ENCODE peak calls at places on chromosomes 4 and X, in four cellular contexts. Z, V, U and J are unnamed samples.

GRCh38 chr4:184255917-184256642 is 38.4 kb upstream of the ENPP6 start:
- DNase-seq in Z (no peak), U (no peak), V (no peak), J (no peak)

GRCh38 chr4:10611673-10612072 is 72.9 kb downstream of the CLNK start:
- DNase-seq in U (no peak), V (no peak), Z (no peak), J (no peak)

GRCh38 chrX:19705196-19705769 is 182.1 kb downstream of the SH3KBP1 start:
- DNase-seq in V (no peak), Z (no peak), U (no peak), J (no peak)

GRCh38 chr4:155042014-155042413 is 166.4 kb upstream of the NPY2R start:
- DNase-seq in V (no peak), Z (no peak), U (no peak), J (no peak)

GRCh38 chr4:10677796-10678497 is 6.6 kb downstream of the CLNK start:
- DNase-seq in V (no peak), Z (no peak), U (no peak), J (no peak)

GRCh38 chrX:139739138-139739537 is 31.2 kb upstream of the MCF2 start:
- DNase-seq in U (no peak), V (no peak), Z (no peak), J (no peak)

GRCh38 chr4:8644966-8645752 is 52.6 kb downstream of the CPZ start:
- DNase-seq in Z (no peak), V (no peak), U (no peak), J (no peak)

GRCh38 chrX:106718709-106719108 is 7.8 kb upstream of the RNF128 start:
- DNase-seq in Z (no peak), U (no peak), V (peak), J (no peak)

GRCh38 chr4:166459616-166460015 is 586.6 kb downstream of the TLL1 start:
- DNase-seq in U (no peak), V (no peak), Z (no peak), J (no peak)

GRCh38 chr4:48340276-48340904 is 939 bp upstream of the SLAIN2 start:
- DNase-seq in Z (no peak), U (peak), V (no peak), J (peak)

GRCh38 chr4:31788676-31789075 is 1068.5 kb downstream of the PCDH7 start:
- DNase-seq in V (no peak), U (no peak), Z (no peak), J (no peak)

GRCh38 chrX:86295293-86295692 is 147.0 kb downstream of the DACH2 start:
- DNase-seq in V (no peak), U (no peak), Z (no peak), J (no peak)

GRCh38 chr4:109947457-109947856 is 34.8 kb downstream of the EGF start:
- DNase-seq in V (no peak), U (no peak), Z (no peak), J (no peak)

GRCh38 chr4:140281828-140282227 is 91.6 kb upstream of the SCOC start:
- DNase-seq in Z (no peak), V (no peak), U (no peak), J (no peak)

GRCh38 chr4:48575964-48576363 is 85.9 kb downstream of the ZAR1 start:
- DNase-seq in Z (no peak), V (no peak), U (no peak), J (no peak)

GRCh38 chr4:20684852-20685763 is 15.2 kb upstream of the PACRGL start:
- DNase-seq in V (no peak), Z (no peak), U (peak), J (peak)

GRCh38 chrX:24934279-24934678 is 81.5 kb downstream of the ARX start:
- DNase-seq in U (no peak), Z (no peak), V (no peak), J (no peak)

GRCh38 chr4:84917087-84917821 is 49.2 kb downstream of the WDFY3 start:
- DNase-seq in Z (no peak), U (no peak), V (no peak), J (no peak)

GRCh38 chr4:4869380-4869723 is 9.9 kb downstream of the MSX1 start:
- DNase-seq in Z (no peak), U (no peak), V (no peak), J (no peak)

GRCh38 chrX:107700802-107701201 is 72.5 kb downstream of the PRPS1 start:
- DNase-seq in Z (no peak), V (no peak), U (no peak), J (no peak)

GRCh38 chrX:1387141-1387776 is 4.7 kb downstream of the SLC25A6 start:
- DNase-seq in Z (peak), U (no peak), V (no peak), J (no peak)

GRCh38 chrX:108735087-108735679 is 1.2 kb downstream of the IRS4 start:
- DNase-seq in V (no peak), Z (peak), U (no peak), J (peak)

GRCh38 chr4:118834960-118835895 is 698 bp downstream of the SEC24D start:
- DNase-seq in V (peak), Z (peak), U (peak), J (peak)

GRCh38 chr4:81465668-81466357 is 5.9 kb downstream of the RASGEF1B start:
- DNase-seq in V (no peak), U (no peak), Z (no peak), J (no peak)

GRCh38 chr4:184343400-184344177 is 125.9 kb upstream of the ENPP6 start:
- DNase-seq in Z (peak), U (peak), V (peak), J (peak)

GRCh38 chr4:168451331-168451730 is 29.0 kb downstream of the DDX60L start:
- DNase-seq in V (no peak), U (no peak), Z (no peak), J (no peak)

GRCh38 chr4:8219236-8219635 is 20.1 kb downstream of the SH3TC1 start:
- DNase-seq in V (no peak), U (no peak), Z (no peak), J (no peak)

GRCh38 chr4:182242793-182243192 is 409 bp upstream of the TENM3 start:
- DNase-seq in Z (no peak), V (no peak), U (no peak), J (no peak)

GRCh38 chrX:37746268-37746931 is 33.5 kb upstream of the CYBB start:
- DNase-seq in V (no peak), Z (no peak), U (no peak), J (no peak)

GRCh38 chrX:129593137-129593536 is 53.1 kb downstream of the OCRL start:
- DNase-seq in V (no peak), U (peak), Z (no peak), J (no peak)

GRCh38 chr4:118803253-118803652 is 32.7 kb downstream of the SEC24D start:
- DNase-seq in Z (no peak), V (no peak), U (no peak), J (no peak)

GRCh38 chrX:132226169-132226568 is 6.9 kb upstream of the RAP2C start:
- DNase-seq in U (no peak), Z (no peak), V (no peak), J (no peak)

GRCh38 chr4:185335579-185335978 is 60.1 kb downstream of the LRP2BP start:
- DNase-seq in U (no peak), Z (no peak), V (no peak), J (no peak)

GRCh38 chrX:13364230-13364629 is 44.4 kb upstream of the ATXN3L start:
- DNase-seq in U (no peak), V (no peak), Z (no peak), J (no peak)

GRCh38 chrX:150934453-150934852 is 36.0 kb upstream of the CD99L2 start:
- DNase-seq in U (no peak), Z (peak), V (no peak), J (no peak)

GRCh38 chr4:153645183-153645582 is 38.9 kb upstream of the TLR2 start:
- DNase-seq in V (no peak), Z (peak), U (no peak), J (no peak)

GRCh38 chr4:168569066-168569908 is 72.4 kb downstream of the PALLD start:
- DNase-seq in V (peak), U (peak), Z (no peak), J (peak)

GRCh38 chr4:107578321-107578720 is 141.7 kb downstream of the PAPSS1 start:
- DNase-seq in V (no peak), U (no peak), Z (no peak), J (no peak)

GRCh38 chr4:156968479-156968984 is 3.1 kb downstream of the PDGFC start:
- DNase-seq in V (peak), U (peak), Z (peak), J (peak)
- TF ChIP-seq ELF4 in V (no peak), U (no peak), Z (no peak), J (no peak)

DNA sequence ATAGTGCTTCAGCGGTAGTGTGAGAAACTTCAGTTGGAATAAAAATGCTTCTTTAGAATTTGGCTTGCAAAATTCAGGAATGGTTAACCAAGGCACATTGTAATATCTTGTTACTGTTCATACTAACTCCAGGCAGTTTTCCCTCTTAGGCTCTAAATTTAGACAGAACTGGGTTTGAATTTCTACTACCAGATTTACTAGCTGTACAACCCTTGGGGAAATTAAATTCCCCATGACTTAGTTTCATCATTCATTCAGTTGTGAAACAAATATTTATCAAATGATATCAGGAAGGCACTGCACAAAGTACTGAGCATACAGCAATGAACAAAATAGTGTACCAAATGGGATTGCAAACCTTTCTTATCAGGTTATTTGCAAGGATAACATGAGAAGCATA is 135.0 kb upstream of the IL15 start:
- DNase-seq in U (no peak), V (no peak), Z (no peak), J (no peak)
- TF ChIP-seq ELF4 in U (no peak), V (no peak), Z (no peak), J (no peak)

DNA sequence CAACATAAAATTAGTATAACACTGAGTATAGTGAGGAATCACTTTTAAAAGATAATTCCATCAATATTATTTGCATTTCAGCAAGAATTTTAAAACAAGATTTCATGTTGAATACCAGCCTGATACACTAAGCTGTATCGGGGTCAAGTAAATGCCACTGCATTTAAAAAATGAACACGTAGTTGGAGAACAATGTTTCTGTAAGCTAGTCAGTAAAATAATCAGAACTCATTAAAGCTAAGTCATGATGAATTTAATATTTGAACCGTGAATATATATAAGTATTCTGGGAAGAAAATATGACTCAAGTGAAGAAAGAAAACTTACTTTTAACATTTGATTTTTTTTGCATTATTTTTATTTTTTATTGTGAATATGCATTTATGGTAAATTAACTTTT is 611.0 kb upstream of the PABPC4L start:
- DNase-seq in V (no peak), Z (no peak), U (no peak), J (no peak)
- TF ChIP-seq ELF4 in V (no peak), Z (no peak), U (no peak), J (no peak)

DNA sequence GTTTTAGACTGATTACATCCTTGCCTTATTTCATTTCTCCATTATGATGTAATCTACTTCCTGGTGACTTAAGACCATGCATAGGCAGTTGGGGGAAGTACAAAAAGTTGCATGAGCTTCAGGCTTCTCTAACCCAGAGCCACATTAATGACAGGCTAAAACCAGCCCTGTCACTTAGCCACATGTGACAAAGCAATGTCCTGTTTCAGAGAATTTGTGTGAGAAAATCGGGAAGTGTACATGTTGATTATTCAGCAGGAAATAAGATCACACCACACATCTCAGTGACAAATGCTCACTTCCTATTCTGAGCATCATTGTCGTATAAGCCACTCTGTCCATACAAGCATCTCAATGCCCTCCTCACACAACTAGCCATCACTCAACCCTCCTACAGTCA is 98.5 kb upstream of the MAGEB16 start:
- DNase-seq in U (no peak), Z (no peak), V (no peak), J (no peak)
- TF ChIP-seq ELF4 in U (no peak), Z (no peak), V (no peak), J (no peak)

DNA sequence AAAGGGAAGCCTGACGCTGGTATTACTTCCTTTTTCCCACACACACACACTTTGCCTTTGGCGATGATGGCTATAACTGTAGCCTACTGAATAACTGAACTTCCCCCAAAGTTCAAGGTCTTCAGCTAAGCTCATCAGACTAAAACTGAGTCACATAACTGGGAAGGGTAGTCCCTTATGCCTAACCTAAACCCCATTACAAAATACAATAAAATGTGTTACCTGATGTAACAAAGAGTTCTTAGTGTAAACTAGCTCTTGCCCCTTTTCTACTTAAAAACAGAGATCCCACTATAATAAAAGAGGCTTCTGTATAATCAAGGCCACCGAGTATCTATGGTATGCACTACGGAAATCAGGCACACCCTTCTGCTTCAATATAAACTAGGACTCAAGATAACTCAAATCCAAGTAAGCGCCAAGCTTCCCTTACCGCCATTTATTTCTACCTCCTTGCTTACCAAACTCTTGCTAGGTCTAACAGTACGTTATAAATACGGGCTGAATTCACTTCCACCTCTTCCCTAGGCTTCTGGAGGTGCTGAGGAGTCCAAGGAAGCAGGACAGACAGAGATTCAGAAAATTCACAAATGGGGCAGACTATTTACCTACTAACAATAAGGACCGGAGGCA is 2.4 kb downstream of the OTUD4 start:
- DNase-seq in V (peak), U (no peak), Z (no peak), J (no peak)
- TF ChIP-seq ELF4 in V (no peak), U (no peak), Z (no peak), J (no peak)

GRCh38 chr4:138047290-138047689 is 194.9 kb downstream of the SLC7A11 start:
- DNase-seq in V (no peak), U (no peak), Z (no peak), J (no peak)

GRCh38 chr4:138049350-138049749 is 192.8 kb downstream of the SLC7A11 start:
- DNase-seq in U (no peak), Z (no peak), V (no peak), J (no peak)

GRCh38 chr4:138050601-138051000 is 191.5 kb downstream of the SLC7A11 start:
- DNase-seq in V (no peak), Z (peak), U (no peak), J (no peak)

DNA sequence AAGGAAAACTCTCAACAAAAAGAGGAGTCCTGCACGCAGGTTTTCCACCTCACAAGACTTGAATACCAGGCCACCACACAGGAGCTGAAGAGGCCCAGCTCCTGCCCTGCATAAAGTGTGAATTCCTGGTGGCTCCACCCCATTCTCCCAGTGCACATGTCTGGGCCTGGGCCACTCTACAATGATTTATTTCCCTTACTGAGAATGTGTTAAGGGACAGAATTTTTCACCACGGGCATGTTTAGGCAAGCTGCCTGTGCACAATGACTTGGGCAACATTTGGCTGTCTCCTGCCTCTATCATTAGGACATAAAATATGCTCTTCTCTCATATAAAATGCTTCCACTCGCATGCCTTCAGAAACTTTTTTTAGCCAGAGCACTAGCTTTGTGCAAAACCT is 197.1 kb downstream of the SLC7A11 start:
- DNase-seq in U (no peak), Z (no peak), V (no peak), J (no peak)
- TF ChIP-seq ELF4 in U (no peak), Z (no peak), V (no peak), J (no peak)

DNA sequence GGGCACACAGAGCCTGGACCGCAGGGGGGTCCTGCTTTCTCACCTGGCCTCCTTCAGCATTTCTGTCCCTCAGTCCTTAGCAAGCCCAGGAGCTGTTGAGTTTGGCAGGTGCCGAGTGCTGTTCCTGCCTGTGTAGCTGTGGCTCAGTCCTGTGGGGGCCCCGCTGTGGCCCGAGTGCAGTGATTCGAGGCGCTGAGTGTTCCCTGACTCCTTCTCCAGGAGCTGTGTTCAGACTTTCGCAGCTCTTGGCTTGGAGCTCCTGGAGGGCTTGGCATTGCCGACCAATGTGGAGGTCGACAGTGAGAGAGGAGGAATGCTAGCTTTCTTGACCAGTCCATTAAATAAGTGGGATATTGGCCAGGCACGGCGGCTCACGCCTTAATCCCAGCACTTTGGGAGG is 50.1 kb upstream of the MSANTD1 start:
- DNase-seq in Z (no peak), V (no peak), U (no peak), J (no peak)
- TF ChIP-seq ELF4 in Z (no peak), V (no peak), U (no peak), J (no peak)

DNA sequence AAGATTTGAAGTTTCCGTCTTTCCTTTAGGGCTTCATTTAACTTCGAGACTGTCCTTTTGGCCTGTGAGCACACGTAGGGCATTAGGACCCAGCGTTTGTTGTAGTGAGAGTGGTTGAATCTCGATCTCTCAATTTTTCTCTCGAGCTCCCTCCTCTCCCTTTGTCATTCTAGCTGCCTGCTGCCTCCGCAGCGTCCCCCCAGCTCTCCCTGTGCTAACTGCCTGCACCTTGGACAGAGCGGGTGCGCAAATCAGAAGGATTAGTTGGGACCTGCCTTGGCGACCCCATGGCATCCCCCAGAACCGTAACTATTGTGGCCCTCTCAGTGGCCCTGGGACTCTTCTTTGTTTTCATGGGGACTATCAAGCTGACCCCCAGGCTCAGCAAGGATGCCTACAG is at the start of gene TMEM35A:
- DNase-seq in Z (peak), U (no peak), V (no peak), J (no peak)
- TF ChIP-seq ELF4 in Z (no peak), U (no peak), V (no peak), J (no peak)

DNA sequence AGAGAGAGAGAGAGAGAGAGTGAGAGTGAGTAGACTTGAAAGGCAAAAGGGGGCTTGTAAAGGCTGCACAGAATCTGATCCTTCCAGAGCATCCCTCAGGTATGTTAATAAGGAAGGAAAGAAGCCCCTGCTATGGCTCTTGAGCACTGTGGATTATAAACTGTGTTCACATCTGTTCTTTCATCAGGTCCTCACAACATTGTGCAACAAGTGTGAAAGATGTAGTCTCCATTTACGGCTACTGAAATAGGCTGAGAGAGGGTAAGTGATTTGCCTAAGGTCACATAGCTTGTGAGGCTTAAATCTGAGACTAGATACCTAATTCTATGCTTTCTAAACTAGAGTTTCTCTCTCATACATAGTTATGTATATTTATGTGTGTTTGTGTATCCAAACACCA is 15.2 kb upstream of the PGRMC2 start:
- DNase-seq in U (no peak), Z (no peak), V (no peak), J (no peak)
- TF ChIP-seq ELF4 in U (no peak), Z (no peak), V (no peak), J (no peak)

DNA sequence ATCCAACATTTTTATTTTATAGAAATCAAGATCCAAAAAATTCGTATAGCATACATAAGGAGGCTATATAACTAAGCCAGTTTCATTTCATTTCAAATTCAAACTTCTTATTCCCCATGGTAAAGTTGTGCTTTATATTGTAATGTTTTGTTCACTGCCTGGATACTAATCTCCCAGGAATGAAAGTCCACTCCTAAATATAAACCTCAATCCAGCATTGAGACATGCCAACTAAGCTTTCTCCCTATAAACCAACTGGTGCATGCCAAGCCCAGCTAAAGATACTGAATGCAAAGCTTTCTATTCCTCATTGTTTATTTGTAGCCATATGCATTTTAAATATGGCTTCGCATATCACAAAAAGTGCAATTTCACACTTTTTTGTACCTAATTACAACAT is 63.8 kb upstream of the INPP4B start:
- DNase-seq in U (no peak), Z (no peak), V (no peak), J (no peak)
- TF ChIP-seq ELF4 in U (no peak), Z (no peak), V (no peak), J (no peak)